ENCODE peak calls at places on chromosomes 16 and 17, in four cellular contexts. V is stomach; Q is Jurkat, Clone E6-1; J is effector memory CD4-positive, alpha-beta T cell. S is an unnamed sample.

GRCh38 chr16:51888021-51888420 is 658.9 kb downstream of the TOX3 start:
- DNase-seq in J (no peak), Q (no peak), V (no peak), S (no peak)

GRCh38 chr17:77323413-77324171 is 182.8 kb downstream of the SEC14L1 start:
- DNase-seq in V (peak; percentile 38), J (no peak), Q (no peak), S (no peak)

GRCh38 chr17:64380985-64381384 is 9.7 kb downstream of the PECAM1 start:
- DNase-seq in Q (no peak), V (no peak), J (no peak), S (no peak)

GRCh38 chr17:9022553-9023388 is 1.5 kb downstream of the NTN1 start:
- DNase-seq in J (no peak), V (no peak), Q (no peak), S (no peak)

GRCh38 chr17:78128616-78129384 is at the start of gene TMC6:
- DNase-seq in Q (peak; percentile 74), J (peak; percentile 68), V (peak; percentile 74), S (peak; percentile 52)

GRCh38 chr17:66670211-66670610 is 164.7 kb upstream of the CACNG5 start:
- DNase-seq in V (no peak), J (no peak), Q (no peak), S (no peak)

GRCh38 chr17:77882481-77883212 is 75.9 kb upstream of the TNRC6C start:
- DNase-seq in J (peak; percentile 88), V (peak; percentile 44), Q (peak; percentile 85), S (peak; percentile 90)

GRCh38 chr17:14205992-14206461 is 30.6 kb downstream of the CDRT15 start:
- DNase-seq in V (peak; percentile 94), J (peak; percentile 44), Q (no peak), S (peak; percentile 67)

DNA sequence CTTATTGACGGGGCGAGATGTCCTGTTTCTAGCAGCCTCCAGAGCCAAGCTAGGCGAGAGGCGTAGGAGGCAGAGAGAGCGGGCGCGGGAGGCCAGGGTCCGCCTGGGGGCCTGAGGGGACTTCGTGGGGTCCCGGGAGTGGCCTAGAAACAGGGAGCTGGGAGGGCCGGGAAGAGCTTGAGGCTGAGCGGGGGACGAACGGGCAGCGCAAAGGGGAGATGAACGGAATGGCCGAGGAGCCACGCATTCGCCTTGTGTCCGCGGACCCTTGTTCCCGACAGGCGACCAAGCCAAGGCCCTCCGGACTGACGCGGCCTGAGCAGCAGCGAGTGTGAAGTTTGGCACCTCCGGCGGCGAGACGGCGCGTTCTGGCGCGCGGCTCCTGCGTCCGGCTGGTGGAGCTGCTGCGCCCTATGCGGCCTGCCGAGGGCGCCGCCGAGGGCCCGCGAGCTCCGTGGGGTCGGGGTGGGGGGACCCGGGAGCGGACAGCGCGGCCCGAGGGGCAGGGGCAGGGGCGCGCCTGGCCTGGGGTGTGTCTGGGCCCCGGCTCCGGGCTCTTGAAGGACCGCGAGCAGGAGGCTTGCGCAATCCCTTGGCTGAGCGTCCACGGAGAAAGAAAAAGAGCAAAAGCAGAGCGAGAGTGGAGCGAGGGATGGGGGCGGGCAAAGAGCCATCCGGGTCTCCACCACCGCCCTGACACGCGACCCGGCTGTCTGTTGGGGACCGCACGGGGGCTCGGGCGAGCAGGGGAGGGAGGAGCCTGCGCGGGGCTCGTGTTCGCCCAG is 1.2 kb upstream of the CBX4 start:
- DNase-seq in J (no peak), V (peak; percentile 75), Q (no peak), S (no peak)
- H3K4me3 ChIP-seq in J (peak overlapping the region; percentile 37), V (peak overlapping the region; percentile 85), Q (peak overlapping the region; percentile 50), S (no peak overlapping the region)

GRCh38 chr16:2147378-2147777 is 1.0 kb upstream of the RAB26 start:
- DNase-seq in V (no peak), J (no peak), Q (no peak), S (no peak)
- H3K4me3 ChIP-seq in V (no peak overlapping the region), J (no peak overlapping the region), Q (no peak overlapping the region), S (no peak overlapping the region)

GRCh38 chr17:40323317-40323716 is 14.3 kb downstream of the RARA start:
- DNase-seq in J (no peak), V (no peak), Q (no peak), S (no peak)
- H3K4me3 ChIP-seq in J (peak overlapping the region; percentile 95), V (peak overlapping the region; percentile 2), Q (peak overlapping the region; percentile 37), S (peak overlapping the region; percentile 91)

DNA sequence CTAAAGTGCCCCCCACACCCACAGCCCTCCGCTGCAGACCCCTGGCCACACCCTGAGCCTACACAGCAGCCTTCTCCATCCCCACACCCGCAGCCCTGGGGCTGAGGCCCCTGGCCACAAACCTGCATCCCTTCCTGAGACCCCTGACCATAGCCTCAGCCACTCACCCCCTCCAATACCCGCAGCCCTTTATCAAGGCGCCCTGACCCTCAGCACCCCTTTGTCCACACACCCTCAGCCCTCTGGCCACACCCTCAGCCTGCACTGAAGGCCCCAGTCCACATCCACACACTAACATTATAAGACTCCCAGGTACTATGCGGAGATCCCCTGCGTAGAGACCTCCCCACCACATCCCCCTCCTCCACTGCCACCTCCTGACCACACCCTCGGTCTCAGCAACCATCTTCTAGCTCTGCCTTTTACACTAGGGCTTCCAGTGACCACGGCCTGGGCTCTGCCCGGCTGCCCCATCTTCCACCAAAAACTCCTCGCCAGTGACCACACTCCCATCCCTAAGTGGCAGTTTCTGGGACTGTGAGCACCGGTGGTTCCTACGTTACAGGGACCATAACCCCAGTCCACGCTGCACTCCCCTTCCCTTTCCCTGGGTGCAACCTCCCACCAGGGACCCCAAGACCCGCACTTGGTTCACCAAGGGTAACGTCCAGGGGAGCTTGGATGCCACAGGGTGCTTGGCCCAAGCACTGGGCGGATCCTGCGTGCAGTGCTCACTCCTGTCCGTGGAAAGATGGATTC is 818 bp downstream of the TPPP3 start:
- DNase-seq in Q (no peak), J (no peak), V (no peak), S (no peak)
- H3K4me3 ChIP-seq in Q (no peak overlapping the region), J (no peak overlapping the region), V (peak overlapping the region; percentile 39), S (no peak overlapping the region)

GRCh38 chr17:19243838-19244237 is 6.7 kb downstream of the EPN2 start:
- DNase-seq in J (no peak), V (no peak), Q (no peak), S (no peak)
- H3K4me3 ChIP-seq in J (no peak overlapping the region), V (no peak overlapping the region), Q (no peak overlapping the region), S (no peak overlapping the region)